ENCODE peak calls at places on chromosomes 11 and 22, in eight cellular contexts. U is foreskin fibroblast, Z is AG10803, C is bronchial epithelial cell, S is A673, J is small intestine, T is lower lobe of right lung, E is brain microvascular endothelial cell. D is an unnamed sample.

GRCh38 chr11:69293819-69294505 is at the start of gene MYEOV:
- DNase-seq in U (peak), Z (peak), C (peak), S (peak), J (peak), T (peak), E (no peak), D (no peak)

GRCh38 chr22:31193092-31193491 is 19.0 kb upstream of the LIMK2 start:
- DNase-seq in U (no peak), Z (no peak), C (no peak), S (no peak), J (no peak), T (no peak), E (no peak), D (no peak)

GRCh38 chr11:57597971-57598830 is 716 bp downstream of the SERPING1 start:
- DNase-seq in U (peak), Z (peak), C (peak), S (peak), J (no peak), T (peak), E (no peak), D (peak)

GRCh38 chr22:35593071-35593884 is 23.9 kb downstream of the MB start:
- DNase-seq in U (no peak), Z (no peak), C (no peak), S (no peak), J (no peak), T (no peak), E (no peak), D (no peak)

GRCh38 chr11:78341841-78342240 is 75.8 kb downstream of the GAB2 start:
- DNase-seq in U (no peak), Z (no peak), C (no peak), S (no peak), J (no peak), T (no peak), E (no peak), D (no peak)

GRCh38 chr11:120956710-120957500 is 67.0 kb upstream of the TBCEL start:
- DNase-seq in U (no peak), Z (no peak), C (peak), S (no peak), J (no peak), T (no peak), E (no peak), D (no peak)

GRCh38 chr11:61052182-61052972 is 49.9 kb upstream of the CD5 start:
- DNase-seq in U (no peak), Z (no peak), C (no peak), S (no peak), J (no peak), T (no peak), E (no peak), D (no peak)

GRCh38 chr11:69808708-69809107 is 10.5 kb downstream of the FGF3 start:
- DNase-seq in U (peak), Z (peak), C (no peak), S (peak), J (no peak), T (no peak), E (peak), D (no peak)

GRCh38 chr22:45602824-45603301 is 68.8 kb upstream of the ATXN10 start:
- DNase-seq in U (peak), Z (peak), C (no peak), S (peak), J (no peak), T (peak), E (peak), D (no peak)

GRCh38 chr11:2302844-2303626 is 1.2 kb downstream of the TSPAN32 start:
- DNase-seq in U (no peak), Z (no peak), C (no peak), S (no peak), J (no peak), T (peak), E (no peak), D (no peak)

GRCh38 chr11:7642747-7643146 is 30.6 kb downstream of the CYB5R2 start:
- DNase-seq in U (no peak), Z (no peak), C (peak), S (no peak), J (no peak), T (no peak), E (no peak), D (no peak)

GRCh38 chr11:121416909-121417567 is 35.1 kb upstream of the SORL1 start:
- DNase-seq in U (peak), Z (peak), C (peak), S (peak), J (peak), T (peak), E (peak), D (peak)

GRCh38 chr11:122192634-122193245 is 76.7 kb upstream of the BLID start:
- DNase-seq in U (peak), Z (peak), C (peak), S (no peak), J (no peak), T (no peak), E (no peak), D (no peak)

GRCh38 chr11:124642628-124643027 is 20.0 kb downstream of the TBRG1 start:
- DNase-seq in U (no peak), Z (no peak), C (no peak), S (no peak), J (no peak), T (no peak), E (no peak), D (no peak)

GRCh38 chr11:71381781-71382505 is 66.2 kb downstream of the DHCR7 start:
- DNase-seq in U (no peak), Z (no peak), C (no peak), S (no peak), J (no peak), T (no peak), E (no peak), D (no peak)

GRCh38 chr22:48301421-48301820 is 1526.3 kb downstream of the BRD1 start:
- DNase-seq in U (no peak), Z (no peak), C (no peak), S (no peak), J (no peak), T (peak), E (no peak), D (no peak)

GRCh38 chr11:104534268-104534667 is 364.0 kb downstream of the CASP12 start:
- DNase-seq in U (peak), Z (no peak), C (peak), S (no peak), J (no peak), T (no peak), E (peak), D (peak)

GRCh38 chr11:72336163-72336562 is 92.2 kb upstream of the PHOX2A start:
- DNase-seq in U (no peak), Z (no peak), C (no peak), S (no peak), J (no peak), T (no peak), E (no peak), D (no peak)

GRCh38 chr22:31738566-31738965 is 11.4 kb downstream of the PRR14L start:
- DNase-seq in U (peak), Z (no peak), C (no peak), S (peak), J (no peak), T (no peak), E (no peak), D (no peak)

GRCh38 chr11:57202282-57202681 is 20.5 kb downstream of the LRRC55 start:
- DNase-seq in U (no peak), Z (no peak), C (no peak), S (no peak), J (no peak), T (no peak), E (no peak), D (no peak)

GRCh38 chr11:59199546-59200420 is 12.9 kb downstream of the MPEG1 start:
- DNase-seq in U (no peak), Z (no peak), C (no peak), S (no peak), J (no peak), T (no peak), E (no peak), D (no peak)

GRCh38 chr22:33271390-33272161 is 213.4 kb upstream of the SYN3 start:
- DNase-seq in U (no peak), Z (peak), C (no peak), S (no peak), J (no peak), T (no peak), E (peak), D (no peak)

GRCh38 chr11:132445966-132446365 is 1075.6 kb downstream of the NTM start:
- DNase-seq in U (no peak), Z (peak), C (no peak), S (no peak), J (no peak), T (no peak), E (no peak), D (no peak)

GRCh38 chr11:128757235-128757711 is 63.4 kb downstream of the FLI1 start:
- DNase-seq in U (no peak), Z (no peak), C (peak), S (peak), J (peak), T (peak), E (peak), D (no peak)

GRCh38 chr22:27612075-27612474 is 189.5 kb downstream of the MN1 start:
- DNase-seq in U (no peak), Z (no peak), C (no peak), S (peak), J (no peak), T (no peak), E (no peak), D (no peak)

GRCh38 chr11:102223859-102224258 is 93.4 kb upstream of the BIRC3 start:
- DNase-seq in U (peak), Z (peak), C (peak), S (peak), J (no peak), T (no peak), E (no peak), D (no peak)

GRCh38 chr22:39179401-39179827 is 26.9 kb upstream of the CBX7 start:
- DNase-seq in U (no peak), Z (no peak), C (no peak), S (no peak), J (no peak), T (no peak), E (no peak), D (no peak)

GRCh38 chr11:128956401-128957203 is 13.9 kb upstream of the TP53AIP1 start:
- DNase-seq in U (peak), Z (peak), C (peak), S (peak), J (peak), T (no peak), E (peak), D (no peak)

GRCh38 chr22:19940536-19941364 is 822 bp upstream of the COMT start:
- DNase-seq in U (no peak), Z (no peak), C (no peak), S (no peak), J (no peak), T (peak), E (no peak), D (no peak)

GRCh38 chr22:19941365-19942070 is at the start of the genes COMT and TXNRD2:
- DNase-seq in U (peak), Z (peak), C (no peak), S (peak), J (peak), T (peak), E (peak), D (no peak)

GRCh38 chr22:19942071-19942885 is 660 bp upstream of the TXNRD2 start:
- DNase-seq in U (peak), Z (peak), C (no peak), S (peak), J (no peak), T (peak), E (peak), D (no peak)

GRCh38 chr22:19942886-19943664 is 1.5 kb upstream of the TXNRD2 start:
- DNase-seq in U (peak), Z (peak), C (peak), S (peak), J (no peak), T (peak), E (peak), D (peak)

DNA sequence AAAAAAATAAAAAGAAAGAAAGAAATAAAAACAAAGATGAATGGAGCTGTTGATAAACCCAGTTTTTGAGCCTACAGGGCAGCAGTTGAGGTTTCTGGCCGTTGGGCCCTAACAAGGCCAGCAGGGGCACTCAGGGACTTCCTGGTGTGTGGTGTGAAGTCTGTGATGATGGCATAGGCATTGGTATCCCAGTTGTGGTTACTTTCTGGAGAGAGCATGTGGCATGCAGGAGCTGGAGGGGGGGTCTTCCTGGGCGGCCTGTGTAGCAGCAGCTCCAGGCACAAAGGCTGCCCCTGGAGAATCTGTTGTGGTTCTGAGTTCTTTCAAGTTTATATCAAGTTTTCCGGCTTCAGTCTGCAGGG is 2.0 kb upstream of the TXNRD2 start:
- DNase-seq in U (peak), Z (peak), C (no peak), S (peak), J (no peak), T (peak), E (peak), D (peak)
- H3K4me3 ChIP-seq in U (no peak), Z (peak), C (no peak), S (peak), J (no peak), T (peak), E (peak), D (no peak)

GRCh38 chr22:44311855-44312170 is 938 bp downstream of the SHISAL1 start:
- DNase-seq in U (peak), Z (peak), C (peak), S (no peak), J (no peak), T (no peak), E (peak), D (no peak)

GRCh38 chr22:44313385-44314006 is 745 bp upstream of the SHISAL1 start:
- DNase-seq in U (no peak), Z (no peak), C (no peak), S (no peak), J (no peak), T (no peak), E (no peak), D (no peak)

GRCh38 chr22:44311104-44311854 is 1.5 kb downstream of the SHISAL1 start:
- DNase-seq in U (no peak), Z (no peak), C (no peak), S (no peak), J (no peak), T (no peak), E (no peak), D (no peak)

GRCh38 chr22:44314425-44315067 is 1.8 kb upstream of the SHISAL1 start:
- DNase-seq in U (no peak), Z (no peak), C (no peak), S (no peak), J (peak), T (no peak), E (no peak), D (no peak)

GRCh38 chr22:44312766-44313165 is at the start of gene SHISAL1:
- DNase-seq in U (no peak), Z (no peak), C (no peak), S (no peak), J (no peak), T (no peak), E (peak), D (no peak)
- H3K4me3 ChIP-seq in U (no peak), Z (no peak), C (no peak), S (no peak), J (no peak), T (no peak), E (no peak), D (no peak)

GRCh38 chr11:95816037-95816436 is 25.7 kb downstream of the CEP57 start:
- DNase-seq in U (no peak), Z (no peak), C (no peak), S (no peak), J (no peak), T (no peak), E (no peak), D (no peak)
- H3K4me3 ChIP-seq in U (no peak), Z (no peak), C (no peak), S (no peak), J (no peak), T (no peak), E (no peak), D (no peak)

GRCh38 chr11:17015639-17016125 is 1.5 kb upstream of the PLEKHA7 start:
- DNase-seq in U (peak), Z (peak), C (no peak), S (peak), J (no peak), T (no peak), E (no peak), D (peak)

GRCh38 chr11:17021550-17021949 is 7.3 kb upstream of the PLEKHA7 start:
- DNase-seq in U (peak), Z (no peak), C (no peak), S (no peak), J (no peak), T (no peak), E (no peak), D (no peak)

GRCh38 chr11:17014774-17015638 is 792 bp upstream of the PLEKHA7 start:
- DNase-seq in U (peak), Z (no peak), C (peak), S (peak), J (peak), T (no peak), E (peak), D (no peak)

GRCh38 chr11:17020831-17021230 is 6.6 kb upstream of the PLEKHA7 start:
- DNase-seq in U (peak), Z (no peak), C (no peak), S (no peak), J (no peak), T (no peak), E (no peak), D (peak)

GRCh38 chr11:17019231-17019630 is 5.0 kb upstream of the PLEKHA7 start:
- DNase-seq in U (no peak), Z (no peak), C (peak), S (no peak), J (peak), T (no peak), E (no peak), D (no peak)
- H3K4me3 ChIP-seq in U (no peak), Z (no peak), C (no peak), S (no peak), J (no peak), T (no peak), E (no peak), D (no peak)

DNA sequence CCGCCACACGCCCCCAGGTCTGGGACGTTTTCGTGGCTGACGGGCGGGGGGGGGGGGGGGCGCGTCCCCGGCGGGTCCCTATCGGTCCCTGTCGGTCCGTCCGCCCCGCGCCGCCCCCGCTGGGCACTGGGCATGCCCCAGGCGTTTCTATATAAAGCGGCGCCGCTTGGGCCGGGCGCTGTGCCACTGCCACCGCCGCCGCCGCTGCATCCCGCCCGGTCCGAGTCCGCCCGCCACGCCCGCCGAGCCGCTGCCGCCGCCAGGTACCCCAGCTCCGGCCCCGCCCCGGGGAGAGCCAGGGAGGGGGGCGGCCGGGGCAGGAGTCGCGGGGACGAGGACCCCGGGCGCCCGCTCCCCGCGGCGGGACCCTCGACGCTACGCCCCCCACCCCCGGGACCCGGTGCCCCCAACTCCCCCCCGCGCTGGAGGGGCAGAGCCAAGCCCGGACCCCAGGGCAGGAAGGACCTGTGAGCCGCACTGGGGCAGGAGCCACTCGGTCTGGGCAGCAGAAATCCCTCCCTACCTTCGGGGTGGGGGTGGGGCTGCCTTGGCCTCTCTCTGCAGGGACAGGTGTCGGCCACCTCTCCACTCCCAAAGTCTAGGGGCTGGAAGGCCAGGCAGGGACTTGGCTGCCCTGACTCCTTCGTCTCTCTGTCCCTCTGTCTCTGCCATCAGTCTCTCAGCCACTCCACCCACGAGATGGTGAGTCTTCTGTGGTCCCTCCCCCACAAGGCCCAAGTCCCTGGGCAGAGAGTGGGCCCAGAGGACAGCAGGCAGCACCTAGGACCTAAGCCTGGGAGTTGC is at the start of gene CARNS1:
- DNase-seq in U (no peak), Z (no peak), C (no peak), S (no peak), J (no peak), T (no peak), E (no peak), D (no peak)
- H3K4me3 ChIP-seq in U (no peak), Z (peak), C (no peak), S (peak), J (peak), T (peak), E (no peak), D (peak)

GRCh38 chr11:289706-290620 is 1.0 kb downstream of the PGGHG start:
- DNase-seq in U (no peak), Z (no peak), C (no peak), S (no peak), J (no peak), T (peak), E (no peak), D (no peak)

GRCh38 chr11:292211-293121 is 3.5 kb downstream of the PGGHG start:
- DNase-seq in U (no peak), Z (no peak), C (no peak), S (no peak), J (no peak), T (peak), E (no peak), D (no peak)

GRCh38 chr11:289145-289705 is 299 bp downstream of the PGGHG start:
- DNase-seq in U (no peak), Z (no peak), C (no peak), S (no peak), J (peak), T (no peak), E (no peak), D (no peak)

GRCh38 chr11:291281-292210 is 2.6 kb downstream of the PGGHG start:
- DNase-seq in U (no peak), Z (no peak), C (no peak), S (no peak), J (no peak), T (peak), E (no peak), D (no peak)

DNA sequence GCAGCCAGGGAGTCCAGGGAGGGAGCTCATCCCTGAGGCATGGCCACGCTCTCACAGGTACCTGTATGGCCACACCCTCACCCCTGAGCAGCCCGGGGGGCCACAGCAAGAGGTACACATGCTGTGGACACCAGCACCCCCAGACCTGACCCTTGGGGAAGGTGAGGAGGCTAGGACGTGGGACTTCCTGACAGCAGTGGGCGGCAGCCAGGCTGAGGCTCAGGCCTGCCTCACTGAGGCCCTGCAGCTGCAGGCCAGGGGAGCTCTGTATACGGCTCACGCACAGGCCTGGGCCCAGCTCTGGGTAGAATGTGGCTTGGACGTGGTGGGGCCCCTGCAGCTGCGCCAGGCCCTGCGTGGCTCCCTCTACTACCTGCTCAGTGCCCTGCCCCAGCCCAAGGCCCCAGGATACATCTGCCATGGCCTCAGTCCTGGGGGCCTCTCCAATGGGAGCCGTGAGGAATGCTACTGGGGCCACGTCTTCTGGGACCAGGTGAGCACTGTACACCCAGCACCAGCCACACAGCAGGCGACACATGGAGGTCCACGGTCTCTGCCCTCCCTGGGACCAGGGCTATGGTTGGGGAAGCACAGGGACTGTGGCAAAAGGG is 1.8 kb downstream of the PGGHG start:
- DNase-seq in U (no peak), Z (no peak), C (no peak), S (no peak), J (no peak), T (peak), E (no peak), D (no peak)
- H3K4me3 ChIP-seq in U (no peak), Z (no peak), C (no peak), S (no peak), J (no peak), T (no peak), E (no peak), D (no peak)

GRCh38 chr22:41096391-41096790 is 4.0 kb downstream of the EP300 start:
- DNase-seq in U (no peak), Z (no peak), C (no peak), S (no peak), J (no peak), T (no peak), E (no peak), D (no peak)
- H3K4me3 ChIP-seq in U (peak), Z (no peak), C (no peak), S (no peak), J (no peak), T (peak), E (no peak), D (no peak)

D was measured in skeletal muscle cell.